ENCODE peak calls at places on chromosomes 7 and 10, in four cellular contexts. One of them, this sample, is unnamed.

GRCh38 chr7:37201003-37201875 is 247.4 kb downstream of the ELMO1 start:
- DNase-seq in A549: peak; percentile 84
- DNase-seq in gastrocnemius medialis: peak; percentile 76
- DNase-seq in uterus: peak; percentile 85
- DNase-seq in this sample: peak; percentile 76

GRCh38 chr7:50733552-50733951 is 49.1 kb downstream of the GRB10 start:
- DNase-seq in A549: peak; percentile 65
- DNase-seq in gastrocnemius medialis: no peak
- DNase-seq in uterus: no peak
- DNase-seq in this sample: no peak

GRCh38 chr7:147197006-147197405 is 1080.4 kb downstream of the CNTNAP2 start:
- DNase-seq in A549: no peak
- DNase-seq in gastrocnemius medialis: no peak
- DNase-seq in uterus: no peak
- DNase-seq in this sample: no peak

GRCh38 chr10:13412894-13413293 is 64.8 kb upstream of the SEPHS1 start:
- DNase-seq in A549: no peak
- DNase-seq in gastrocnemius medialis: no peak
- DNase-seq in uterus: no peak
- DNase-seq in this sample: no peak

GRCh38 chr10:109250144-109250543 is 673.2 kb downstream of the XPNPEP1 start:
- DNase-seq in A549: no peak
- DNase-seq in gastrocnemius medialis: no peak
- DNase-seq in uterus: no peak
- DNase-seq in this sample: no peak

GRCh38 chr7:39735903-39736302 is 112.5 kb downstream of the RALA start:
- DNase-seq in A549: no peak
- DNase-seq in gastrocnemius medialis: no peak
- DNase-seq in uterus: no peak
- DNase-seq in this sample: peak; percentile 22

GRCh38 chr10:77001186-77001585 is 636.4 kb downstream of the KCNMA1 start:
- DNase-seq in A549: no peak
- DNase-seq in gastrocnemius medialis: no peak
- DNase-seq in uterus: no peak
- DNase-seq in this sample: no peak

GRCh38 chr10:69211524-69211923 is 8.6 kb upstream of the HKDC1 start:
- DNase-seq in A549: no peak
- DNase-seq in gastrocnemius medialis: no peak
- DNase-seq in uterus: no peak
- DNase-seq in this sample: no peak

GRCh38 chr7:15685358-15686181 is 913 bp downstream of the MEOX2 start:
- DNase-seq in A549: no peak
- DNase-seq in gastrocnemius medialis: peak; percentile 28
- DNase-seq in uterus: peak; percentile 43
- DNase-seq in this sample: no peak

GRCh38 chr10:110425684-110426293 is 71.9 kb upstream of the DUSP5 start:
- DNase-seq in A549: peak; percentile 76
- DNase-seq in gastrocnemius medialis: no peak
- DNase-seq in uterus: no peak
- DNase-seq in this sample: peak; percentile 74

GRCh38 chr10:70596110-70596798 is 6.3 kb downstream of the PRF1 start:
- DNase-seq in A549: no peak
- DNase-seq in gastrocnemius medialis: no peak
- DNase-seq in uterus: no peak
- DNase-seq in this sample: no peak

GRCh38 chr7:36279251-36279925 is 110.3 kb upstream of the ANLN start:
- DNase-seq in A549: no peak
- DNase-seq in gastrocnemius medialis: no peak
- DNase-seq in uterus: no peak
- DNase-seq in this sample: no peak

GRCh38 chr7:143380646-143381426 is at the start of gene ZYX:
- DNase-seq in A549: peak; percentile 92
- DNase-seq in gastrocnemius medialis: peak; percentile 95
- DNase-seq in uterus: peak; percentile 97
- DNase-seq in this sample: peak; percentile 74

GRCh38 chr10:89078729-89079672 is 88.4 kb downstream of the FAS start:
- DNase-seq in A549: no peak
- DNase-seq in gastrocnemius medialis: no peak
- DNase-seq in uterus: no peak
- DNase-seq in this sample: no peak

GRCh38 chr7:2441430-2442058 is 34.7 kb downstream of the GRIFIN start:
- DNase-seq in A549: no peak
- DNase-seq in gastrocnemius medialis: no peak
- DNase-seq in uterus: no peak
- DNase-seq in this sample: no peak

GRCh38 chr7:135168001-135168400 is 2.5 kb downstream of the CYREN start:
- DNase-seq in A549: no peak
- DNase-seq in gastrocnemius medialis: peak; percentile 77
- DNase-seq in uterus: no peak
- DNase-seq in this sample: peak; percentile 49

GRCh38 chr10:95588025-95588424 is 26.9 kb upstream of the SORBS1 start:
- DNase-seq in A549: no peak
- DNase-seq in gastrocnemius medialis: no peak
- DNase-seq in uterus: no peak
- DNase-seq in this sample: peak; percentile 18

GRCh38 chr10:22783807-22784206 is 69.4 kb upstream of the PIP4K2A start:
- DNase-seq in A549: no peak
- DNase-seq in gastrocnemius medialis: no peak
- DNase-seq in uterus: no peak
- DNase-seq in this sample: peak; percentile 7

GRCh38 chr10:27413387-27413786 is 90.7 kb upstream of the RAB18 start:
- DNase-seq in A549: no peak
- DNase-seq in gastrocnemius medialis: no peak
- DNase-seq in uterus: no peak
- DNase-seq in this sample: no peak

GRCh38 chr10:28940158-28940888 is 263.0 kb downstream of the BAMBI start:
- DNase-seq in A549: peak; percentile 19
- DNase-seq in gastrocnemius medialis: no peak
- DNase-seq in uterus: no peak
- DNase-seq in this sample: no peak

GRCh38 chr10:28938745-28939144 is 261.4 kb downstream of the BAMBI start:
- DNase-seq in A549: no peak
- DNase-seq in gastrocnemius medialis: no peak
- DNase-seq in uterus: no peak
- DNase-seq in this sample: no peak

GRCh38 chr10:28937959-28938358 is 260.6 kb downstream of the BAMBI start:
- DNase-seq in A549: no peak
- DNase-seq in gastrocnemius medialis: no peak
- DNase-seq in uterus: no peak
- DNase-seq in this sample: no peak

GRCh38 chr10:28942012-28942411 is 264.7 kb downstream of the BAMBI start:
- DNase-seq in A549: no peak
- DNase-seq in gastrocnemius medialis: no peak
- DNase-seq in uterus: no peak
- DNase-seq in this sample: no peak

GRCh38 chr10:28939352-28940157 is 262.2 kb downstream of the BAMBI start:
- DNase-seq in A549: peak; percentile 92
- DNase-seq in gastrocnemius medialis: peak; percentile 14
- DNase-seq in uterus: peak; percentile 75
- DNase-seq in this sample: peak; percentile 20
- TF ChIP-seq POLR2A in A549: no peak
- TF ChIP-seq POLR2A in gastrocnemius medialis: no peak
- TF ChIP-seq POLR2A in uterus: no peak
- TF ChIP-seq POLR2A in this sample: no peak

DNA sequence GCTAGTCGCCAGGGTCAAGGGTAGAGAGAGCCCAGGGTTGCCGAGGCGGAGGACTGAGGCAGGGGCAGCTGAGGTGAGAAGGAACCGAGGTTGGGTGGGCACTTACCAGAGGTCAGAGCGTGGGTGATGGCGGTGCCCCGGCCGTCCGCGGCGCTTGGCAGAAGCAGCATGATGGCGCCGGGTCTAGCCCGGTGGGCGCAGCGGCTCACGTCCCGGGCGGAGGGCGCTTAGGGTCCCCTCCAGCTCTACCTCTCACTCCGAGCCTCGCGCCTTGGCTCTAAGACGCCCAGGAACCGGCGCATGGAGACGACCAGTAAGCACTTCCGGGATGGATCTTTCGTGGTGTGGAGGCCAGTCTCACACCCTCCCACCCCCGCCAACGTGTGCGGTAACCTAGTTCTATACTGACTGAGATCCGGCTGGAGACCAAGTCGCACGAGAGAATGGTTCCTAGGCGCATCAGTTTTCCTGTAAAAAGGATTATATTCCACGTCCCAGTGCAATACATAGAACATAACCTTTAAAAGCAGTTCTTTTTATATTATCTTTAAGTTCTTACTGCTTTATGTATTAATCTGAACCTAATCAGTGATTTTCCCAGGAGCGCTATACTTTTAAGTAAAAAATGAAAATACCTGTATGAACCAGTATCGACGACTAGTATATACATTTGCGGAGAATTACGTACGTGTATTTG is at the start of gene DNAJC2:
- DNase-seq in A549: peak; percentile 91
- DNase-seq in gastrocnemius medialis: peak; percentile 80
- DNase-seq in uterus: peak; percentile 82
- DNase-seq in this sample: peak; percentile 95
- TF ChIP-seq POLR2A in A549: peak; percentile 73
- TF ChIP-seq POLR2A in gastrocnemius medialis: peak; percentile 44
- TF ChIP-seq POLR2A in uterus: peak; percentile 51
- TF ChIP-seq POLR2A in this sample: peak; percentile 86

DNA sequence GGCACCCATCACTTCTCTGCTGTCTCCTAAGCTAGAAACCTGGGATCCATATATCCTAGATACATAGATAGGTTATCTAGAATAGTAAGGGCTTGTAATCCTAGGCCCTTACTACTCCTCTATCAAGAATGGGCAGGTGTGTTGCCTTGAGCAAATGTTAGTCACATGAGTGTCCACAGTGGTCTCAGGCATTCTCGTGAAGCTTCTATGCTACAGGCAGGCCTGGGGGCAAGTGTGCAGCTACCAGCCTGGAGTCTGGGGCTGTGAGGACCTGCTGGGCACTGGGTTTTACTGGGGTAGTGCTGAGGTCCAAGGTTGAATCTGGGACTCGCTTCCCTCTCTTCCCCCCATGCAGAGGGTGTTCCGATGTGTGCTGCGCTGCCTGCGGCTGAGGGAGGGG is 91.4 kb downstream of the ABCC2 start:
- DNase-seq in A549: no peak
- DNase-seq in gastrocnemius medialis: no peak
- DNase-seq in uterus: no peak
- DNase-seq in this sample: no peak
- TF ChIP-seq POLR2A in A549: no peak
- TF ChIP-seq POLR2A in gastrocnemius medialis: no peak
- TF ChIP-seq POLR2A in uterus: no peak
- TF ChIP-seq POLR2A in this sample: no peak

DNA sequence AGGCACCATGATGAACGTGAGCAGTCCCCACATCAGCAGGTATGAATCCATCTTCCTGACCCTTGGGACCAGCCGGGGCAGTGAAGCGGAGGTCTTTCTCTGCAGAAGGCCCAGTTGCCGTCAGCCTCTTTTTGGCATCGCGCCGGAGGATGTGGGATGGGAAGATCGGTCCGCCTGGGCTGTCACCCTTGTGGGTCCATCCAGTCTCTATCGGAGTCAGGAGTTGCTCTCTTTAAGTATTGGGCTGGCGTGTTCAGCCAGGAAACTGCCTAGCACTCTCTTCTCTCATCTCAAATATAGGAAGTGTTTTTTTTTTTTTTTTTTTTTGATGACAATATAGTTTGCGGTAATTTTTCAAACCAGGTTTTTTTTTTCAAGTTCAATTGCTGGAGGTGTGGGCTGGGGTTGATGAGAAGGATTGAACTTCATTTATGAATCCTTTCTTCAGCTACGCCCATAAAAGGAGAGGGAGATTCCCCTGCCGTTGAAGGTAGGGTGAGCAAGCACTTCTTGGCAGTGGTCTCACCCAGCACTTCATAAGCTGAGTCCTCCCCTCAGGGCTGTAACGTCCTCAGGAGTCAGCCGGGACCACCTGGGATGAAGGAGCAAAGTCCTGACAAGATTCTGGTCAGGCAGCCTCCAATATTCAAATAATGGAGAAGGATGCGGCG is at the start of gene IL2RA:
- DNase-seq in A549: no peak
- DNase-seq in gastrocnemius medialis: no peak
- DNase-seq in uterus: no peak
- DNase-seq in this sample: no peak
- TF ChIP-seq POLR2A in A549: no peak
- TF ChIP-seq POLR2A in gastrocnemius medialis: no peak
- TF ChIP-seq POLR2A in uterus: no peak
- TF ChIP-seq POLR2A in this sample: no peak

DNA sequence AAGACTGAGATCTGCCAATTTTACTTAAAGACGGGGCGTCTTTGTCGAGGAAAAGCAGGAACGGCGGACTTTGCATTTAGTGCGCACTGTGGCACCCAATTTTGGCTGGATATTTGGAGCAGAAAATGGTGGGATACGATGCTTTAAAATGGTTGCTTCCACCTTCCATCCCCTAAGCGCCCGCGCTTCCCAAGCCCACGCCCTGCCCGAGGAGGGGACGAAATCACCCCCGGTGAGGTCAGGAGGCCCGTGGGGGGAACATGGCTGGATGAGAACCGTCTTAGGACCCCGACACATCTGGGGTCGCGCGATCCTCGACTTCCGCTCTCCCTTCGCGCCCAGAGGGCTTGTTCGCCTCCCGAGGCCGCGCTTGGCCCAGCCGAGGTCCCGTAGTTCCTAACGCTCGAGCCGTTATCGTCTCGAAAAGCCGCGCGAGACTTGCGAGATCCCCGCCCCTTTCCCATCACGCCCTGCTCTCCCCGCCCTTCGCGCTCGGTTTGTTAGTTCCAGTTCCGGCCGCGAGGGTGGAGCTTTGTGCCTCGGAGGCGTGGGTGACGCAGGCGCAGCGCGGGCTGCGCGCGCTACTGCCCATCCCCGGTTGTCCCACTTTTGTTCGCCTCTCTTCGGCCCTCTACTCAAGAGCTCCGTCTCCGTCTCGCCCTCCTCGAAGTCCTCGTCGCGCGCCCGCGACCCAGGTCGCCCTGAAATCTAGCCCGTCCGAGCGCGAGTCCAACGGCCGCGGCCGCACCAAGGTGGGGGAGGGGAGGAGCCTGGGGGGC is at the start of gene SRRT:
- DNase-seq in A549: peak; percentile 95
- DNase-seq in gastrocnemius medialis: peak; percentile 98
- DNase-seq in uterus: peak; percentile 99
- DNase-seq in this sample: peak; percentile 99
- TF ChIP-seq POLR2A in A549: peak; percentile 82
- TF ChIP-seq POLR2A in gastrocnemius medialis: peak; percentile 91
- TF ChIP-seq POLR2A in uterus: peak; percentile 98
- TF ChIP-seq POLR2A in this sample: peak; percentile 99

This sample was measured in erythroblast.